ENCODE peak calls at places on chromosomes 6 and 20, in five cellular contexts. B, U, V, L and A are unnamed samples.

GRCh38 chr6:56420296-56420695 is 172.9 kb upstream of the COL21A1 start:
- DNase-seq in V (no peak), B (no peak), L (no peak), U (no peak), A (no peak)

GRCh38 chr6:55776131-55776530 is 99.3 kb downstream of the BMP5 start:
- DNase-seq in V (no peak), L (no peak), U (no peak), B (no peak), A (no peak)

GRCh38 chr6:12761376-12762115 is 45.0 kb downstream of the PHACTR1 start:
- DNase-seq in U (no peak), L (peak), V (peak), B (no peak), A (no peak)

GRCh38 chr6:8819446-8819845 is 384.1 kb upstream of the SLC35B3 start:
- DNase-seq in B (no peak), U (no peak), L (no peak), V (no peak), A (no peak)

GRCh38 chr6:133977983-133978895 is 25.2 kb downstream of the TBPL1 start:
- DNase-seq in U (no peak), L (peak), V (peak), B (no peak), A (no peak)

GRCh38 chr20:36153754-36154695 is 515 bp upstream of the EPB41L1 start:
- DNase-seq in U (peak), V (peak), L (peak), B (peak), A (peak)

GRCh38 chr6:130869681-130870080 is 42.5 kb downstream of the SMLR1 start:
- DNase-seq in B (no peak), V (no peak), L (no peak), U (no peak), A (no peak)

GRCh38 chr20:57258055-57258454 is 8.4 kb downstream of the BMP7 start:
- DNase-seq in U (no peak), B (no peak), L (no peak), V (no peak), A (no peak)

GRCh38 chr6:170137911-170138910 is 152.7 kb downstream of the DLL1 start:
- DNase-seq in L (no peak), U (no peak), V (no peak), B (peak), A (peak)

GRCh38 chr6:91697010-91697694 is 1110.3 kb upstream of the MAP3K7 start:
- DNase-seq in B (no peak), V (no peak), U (no peak), L (no peak), A (no peak)

GRCh38 chr20:11249683-11250082 is 575.9 kb upstream of the JAG1 start:
- DNase-seq in B (no peak), V (no peak), U (no peak), L (no peak), A (no peak)

GRCh38 chr6:1163501-1163900 is 148.4 kb upstream of the FOXQ1 start:
- DNase-seq in V (no peak), U (no peak), L (no peak), B (no peak), A (no peak)

GRCh38 chr6:80541186-80541585 is 434.7 kb downstream of the BCKDHB start:
- DNase-seq in L (peak), B (no peak), V (peak), U (no peak), A (no peak)

GRCh38 chr6:129701721-129702455 is 8.1 kb downstream of the ARHGAP18 start:
- DNase-seq in V (peak), U (no peak), L (peak), B (no peak), A (no peak)

GRCh38 chr20:32709528-32710121 is 33.6 kb downstream of the COMMD7 start:
- DNase-seq in V (peak), B (no peak), L (no peak), U (no peak), A (no peak)

GRCh38 chr6:39669943-39670342 is 55.3 kb downstream of the KIF6 start:
- DNase-seq in U (no peak), L (no peak), B (no peak), V (no peak), A (no peak)

GRCh38 chr6:41452763-41453162 is 93.4 kb upstream of the FOXP4 start:
- DNase-seq in V (no peak), L (no peak), B (no peak), U (no peak), A (no peak)

GRCh38 chr6:41450581-41450980 is 95.6 kb upstream of the FOXP4 start:
- DNase-seq in V (no peak), B (no peak), L (no peak), U (no peak), A (no peak)

GRCh38 chr6:41451515-41452163 is 94.5 kb upstream of the FOXP4 start:
- DNase-seq in B (no peak), L (peak), V (peak), U (no peak), A (no peak)

GRCh38 chr6:41449399-41450245 is 96.6 kb upstream of the FOXP4 start:
- DNase-seq in V (peak), B (no peak), L (peak), U (peak), A (no peak)

GRCh38 chr6:41451039-41451438 is 95.1 kb upstream of the FOXP4 start:
- DNase-seq in L (no peak), B (no peak), U (no peak), V (no peak), A (no peak)
- TF ChIP-seq CTCF in L (no peak), B (no peak), U (no peak), V (peak), A (no peak)

GRCh38 chr6:16321341-16321710 is 82.9 kb downstream of the GMPR start:
- DNase-seq in L (no peak), V (no peak), U (no peak), B (no peak), A (no peak)

GRCh38 chr6:16324184-16324583 is 85.8 kb downstream of the GMPR start:
- DNase-seq in B (no peak), L (no peak), V (no peak), U (no peak), A (no peak)

GRCh38 chr6:16321826-16322225 is 83.4 kb downstream of the GMPR start:
- DNase-seq in U (no peak), B (no peak), L (no peak), V (no peak), A (no peak)

GRCh38 chr6:16324622-16325225 is 86.3 kb downstream of the GMPR start:
- DNase-seq in L (no peak), B (no peak), V (no peak), U (no peak), A (no peak)

GRCh38 chr6:16322666-16323312 is 84.4 kb downstream of the GMPR start:
- DNase-seq in V (peak), U (peak), L (peak), B (no peak), A (no peak)
- TF ChIP-seq CTCF in V (no peak), U (no peak), L (no peak), B (no peak), A (no peak)

GRCh38 chr6:125546827-125547226 is 202.6 kb upstream of the HEY2 start:
- DNase-seq in B (no peak), U (no peak), L (peak), V (peak), A (no peak)
- TF ChIP-seq CTCF in B (no peak), U (no peak), L (peak), V (peak), A (peak)

GRCh38 chr20:21520702-21521595 is 7.1 kb upstream of the NKX2-2 start:
- DNase-seq in L (peak), B (no peak), U (no peak), V (peak), A (peak)
- TF ChIP-seq CTCF in L (no peak), B (peak), U (no peak), V (no peak), A (peak)